ENCODE peak calls at places on chromosomes 16 and 17, in four cellular contexts. I is endothelial cell, H is renal cortical epithelial cell, S is NCI-H524. C is an unnamed sample.

GRCh38 chr16:51898872-51899271 is 648.1 kb downstream of the TOX3 start:
- DNase-seq in I (no peak), H (no peak), S (no peak), C (peak; percentile 18)

GRCh38 chr17:16486373-16487250 is 5.4 kb downstream of the LRRC75A start:
- DNase-seq in I (no peak), H (peak; percentile 87), S (peak; percentile 42), C (peak; percentile 90)

GRCh38 chr17:74873874-74874614 is 1.2 kb upstream of the FDXR start:
- DNase-seq in I (no peak), H (peak; percentile 13), S (no peak), C (peak; percentile 30)

GRCh38 chr17:79628861-79629547 is 18.2 kb upstream of the RBFOX3 start:
- DNase-seq in I (peak; percentile 1), H (no peak), S (no peak), C (no peak)

GRCh38 chr16:86244936-86245335 is 265.4 kb upstream of the FOXF1 start:
- DNase-seq in I (no peak), H (no peak), S (no peak), C (no peak)

GRCh38 chr17:27354051-27354490 is 60.2 kb downstream of the WSB1 start:
- DNase-seq in I (no peak), H (no peak), S (no peak), C (no peak)

GRCh38 chr16:67969286-67970039 is 1.0 kb upstream of the SLC12A4 start:
- DNase-seq in I (no peak), H (peak; percentile 13), S (no peak), C (no peak)

GRCh38 chr16:442976-443375 is 17.5 kb downstream of the RAB11FIP3 start:
- DNase-seq in I (no peak), H (no peak), S (no peak), C (no peak)

GRCh38 chr16:79912592-79913310 is 312.2 kb upstream of the MAF start:
- DNase-seq in I (no peak), H (no peak), S (no peak), C (peak; percentile 42)

GRCh38 chr17:5560361-5560988 is 23.8 kb downstream of the NLRP1 start:
- DNase-seq in I (no peak), H (no peak), S (no peak), C (no peak)

GRCh38 chr17:2029911-2030778 is at the start of gene DPH1:
- DNase-seq in I (peak; percentile 84), H (peak; percentile 89), S (peak; percentile 84), C (peak; percentile 87)

GRCh38 chr16:53056528-53056881 is 1.7 kb downstream of the CHD9 start:
- DNase-seq in I (no peak), H (no peak), S (no peak), C (peak; percentile 58)

GRCh38 chr17:11285946-11286345 is 44.9 kb downstream of the SHISA6 start:
- DNase-seq in I (no peak), H (no peak), S (no peak), C (no peak)

GRCh38 chr17:42623732-42624596 is 14.5 kb downstream of the TUBG1 start:
- DNase-seq in I (no peak), H (peak; percentile 60), S (no peak), C (peak; percentile 58)

GRCh38 chr17:77585142-77585860 is 373.2 kb upstream of the TNRC6C start:
- DNase-seq in I (no peak), H (no peak), S (no peak), C (no peak)

GRCh38 chr17:28228109-28228840 is 90.7 kb upstream of the TMEM97 start:
- DNase-seq in I (peak; percentile 27), H (no peak), S (no peak), C (no peak)

GRCh38 chr16:90081606-90081970 is 4.5 kb upstream of the PRDM7 start:
- DNase-seq in I (peak; percentile 13), H (no peak), S (peak; percentile 48), C (no peak)

GRCh38 chr16:54240180-54241125 is 46.1 kb downstream of the IRX3 start:
- DNase-seq in I (no peak), H (no peak), S (no peak), C (no peak)

GRCh38 chr17:49090885-49091594 is 41.5 kb upstream of the B4GALNT2 start:
- DNase-seq in I (no peak), H (no peak), S (no peak), C (no peak)

GRCh38 chr17:81052199-81052997 is 17.4 kb downstream of the BAIAP2 start:
- DNase-seq in I (peak; percentile 33), H (no peak), S (no peak), C (no peak)

GRCh38 chr16:85924675-85925074 is 25.7 kb downstream of the IRF8 start:
- DNase-seq in I (no peak), H (peak; percentile 88), S (no peak), C (no peak)

GRCh38 chr16:82882982-82883863 is 256.5 kb downstream of the CDH13 start:
- DNase-seq in I (no peak), H (no peak), S (no peak), C (no peak)

GRCh38 chr16:10671729-10672128 is 23.0 kb downstream of the TEKT5 start:
- DNase-seq in I (no peak), H (no peak), S (no peak), C (no peak)

GRCh38 chr16:67163903-67164558 is 514 bp upstream of the HSF4 start:
- DNase-seq in I (no peak), H (no peak), S (peak; percentile 73), C (no peak)

GRCh38 chr17:61784510-61784909 is 78.8 kb downstream of the BRIP1 start:
- DNase-seq in I (no peak), H (no peak), S (no peak), C (no peak)

GRCh38 chr17:60335289-60335688 is 56.6 kb downstream of the USP32 start:
- DNase-seq in I (no peak), H (peak; percentile 65), S (no peak), C (no peak)